ENCODE peak calls at places on chromosomes 5 and 9, in five cellular contexts. J is small intestine, H is right lobe of liver, M is IMR-90, G is retinal pigment epithelial cell. E is an unnamed sample.

GRCh38 chr9:13534006-13534405 is 254.5 kb upstream of the MPDZ start:
- DNase-seq in J (no peak), H (no peak), M (no peak), G (no peak), E (no peak)

GRCh38 chr5:138212828-138213160 is 329 bp downstream of the CDC23 start:
- DNase-seq in J (no peak), H (no peak), M (peak; percentile 8), G (no peak), E (no peak)

GRCh38 chr5:73619606-73620334 is 6.2 kb upstream of the ARHGEF28 start:
- DNase-seq in J (no peak), H (no peak), M (no peak), G (no peak), E (no peak)

GRCh38 chr9:123267481-123268239 is 726 bp downstream of the STRBP start:
- DNase-seq in J (peak; percentile 23), H (peak; percentile 69), M (no peak), G (no peak), E (peak; percentile 31)

GRCh38 chr5:125823572-125823971 is 599.6 kb upstream of the GRAMD2B start:
- DNase-seq in J (no peak), H (no peak), M (peak; percentile 45), G (no peak), E (no peak)

GRCh38 chr9:21708225-21708624 is 94.2 kb upstream of the MTAP start:
- DNase-seq in J (no peak), H (no peak), M (no peak), G (no peak), E (no peak)

GRCh38 chr9:76023715-76024195 is 133.3 kb downstream of the PCSK5 start:
- DNase-seq in J (no peak), H (no peak), M (no peak), G (no peak), E (no peak)

GRCh38 chr9:14373319-14373632 is 59.3 kb upstream of the NFIB start:
- DNase-seq in J (no peak), H (no peak), M (peak; percentile 38), G (no peak), E (no peak)

GRCh38 chr9:137379761-137380161 is 43.2 kb downstream of the EXD3 start:
- DNase-seq in J (no peak), H (no peak), M (no peak), G (no peak), E (no peak)

GRCh38 chr5:149188383-149188782 is 47.1 kb downstream of the ABLIM3 start:
- DNase-seq in J (no peak), H (no peak), M (no peak), G (no peak), E (no peak)

GRCh38 chr9:18905033-18905882 is 127.8 kb downstream of the SAXO1 start:
- DNase-seq in J (no peak), H (no peak), M (peak; percentile 70), G (peak; percentile 51), E (no peak)

GRCh38 chr9:16262467-16263261 is 607.8 kb downstream of the BNC2 start:
- DNase-seq in J (no peak), H (no peak), M (peak; percentile 66), G (no peak), E (no peak)

GRCh38 chr9:112554516-112554915 is 67.9 kb downstream of the KIAA1958 start:
- DNase-seq in J (no peak), H (no peak), M (peak; percentile 78), G (peak; percentile 14), E (no peak)

GRCh38 chr5:115450741-115451140 is 93.8 kb downstream of the FEM1C start:
- DNase-seq in J (peak; percentile 44), H (no peak), M (peak; percentile 92), G (no peak), E (no peak)

GRCh38 chr9:93235278-93235960 is 51.5 kb downstream of the WNK2 start:
- DNase-seq in J (no peak), H (no peak), M (no peak), G (peak; percentile 18), E (no peak)

GRCh38 chr5:71880531-71880930 is 161.5 kb downstream of the CARTPT start:
- DNase-seq in J (no peak), H (no peak), M (no peak), G (no peak), E (no peak)

GRCh38 chr5:158277276-158277675 is 418.3 kb upstream of the CLINT1 start:
- DNase-seq in J (no peak), H (no peak), M (no peak), G (no peak), E (no peak)

GRCh38 chr5:156929366-156929948 is 33.6 kb downstream of the TIMD4 start:
- DNase-seq in J (no peak), H (no peak), M (no peak), G (no peak), E (no peak)

GRCh38 chr5:142982821-142983200 is 212.6 kb downstream of the ARHGAP26 start:
- DNase-seq in J (no peak), H (no peak), M (no peak), G (no peak), E (no peak)

GRCh38 chr5:142981886-142982820 is 212.0 kb downstream of the ARHGAP26 start:
- DNase-seq in J (peak; percentile 95), H (peak; percentile 91), M (peak; percentile 92), G (peak; percentile 50), E (no peak)

GRCh38 chr5:142984016-142984415 is 213.8 kb downstream of the ARHGAP26 start:
- DNase-seq in J (no peak), H (no peak), M (peak; percentile 78), G (no peak), E (no peak)

GRCh38 chr5:142979636-142980035 is 209.5 kb downstream of the ARHGAP26 start:
- DNase-seq in J (peak; percentile 21), H (no peak), M (no peak), G (no peak), E (no peak)

GRCh38 chr5:142981475-142981874 is 211.3 kb downstream of the ARHGAP26 start:
- DNase-seq in J (peak; percentile 20), H (no peak), M (no peak), G (no peak), E (no peak)
- H3K4me3 ChIP-seq in J (no peak overlapping the region), H (no peak overlapping the region), M (no peak overlapping the region), G (no peak overlapping the region), E (no peak overlapping the region)

GRCh38 chr5:96431376-96432244 is 1.4 kb downstream of the PCSK1 start:
- DNase-seq in J (no peak), H (no peak), M (peak; percentile 35), G (no peak), E (peak; percentile 48)
- H3K4me3 ChIP-seq in J (no peak overlapping the region), H (no peak overlapping the region), M (no peak overlapping the region), G (no peak overlapping the region), E (peak overlapping the region; percentile 58)

GRCh38 chr9:135848341-135849047 is 58.9 kb downstream of the CAMSAP1 start:
- DNase-seq in J (no peak), H (no peak), M (no peak), G (no peak), E (no peak)
- H3K4me3 ChIP-seq in J (no peak overlapping the region), H (no peak overlapping the region), M (no peak overlapping the region), G (no peak overlapping the region), E (no peak overlapping the region)

DNA sequence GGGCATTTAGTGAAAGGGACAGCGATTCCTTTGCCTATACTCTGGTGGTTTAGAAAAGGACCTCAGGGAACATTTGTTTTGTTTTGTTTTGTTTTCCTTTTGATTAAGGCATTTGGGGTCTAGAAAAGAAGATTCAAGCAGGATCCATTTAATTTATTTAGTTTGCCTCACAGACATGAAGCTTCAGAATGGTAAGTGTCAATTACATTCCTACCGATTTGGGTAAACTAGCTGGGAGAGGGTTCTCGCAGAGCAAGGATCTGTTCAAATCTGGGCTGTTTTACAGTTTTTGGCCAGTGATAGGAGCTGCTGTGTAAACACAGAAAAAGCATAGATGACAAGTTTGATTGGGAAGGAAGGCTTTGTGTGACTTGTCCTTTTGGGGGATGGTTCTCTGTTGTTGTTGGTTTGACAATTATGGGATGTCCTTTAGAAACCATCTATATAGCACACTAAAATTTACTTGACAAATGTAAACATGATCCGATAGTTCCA is 470.3 kb upstream of the WWC1 start:
- DNase-seq in J (no peak), H (no peak), M (no peak), G (no peak), E (no peak)
- H3K4me3 ChIP-seq in J (no peak overlapping the region), H (no peak overlapping the region), M (no peak overlapping the region), G (no peak overlapping the region), E (no peak overlapping the region)

DNA sequence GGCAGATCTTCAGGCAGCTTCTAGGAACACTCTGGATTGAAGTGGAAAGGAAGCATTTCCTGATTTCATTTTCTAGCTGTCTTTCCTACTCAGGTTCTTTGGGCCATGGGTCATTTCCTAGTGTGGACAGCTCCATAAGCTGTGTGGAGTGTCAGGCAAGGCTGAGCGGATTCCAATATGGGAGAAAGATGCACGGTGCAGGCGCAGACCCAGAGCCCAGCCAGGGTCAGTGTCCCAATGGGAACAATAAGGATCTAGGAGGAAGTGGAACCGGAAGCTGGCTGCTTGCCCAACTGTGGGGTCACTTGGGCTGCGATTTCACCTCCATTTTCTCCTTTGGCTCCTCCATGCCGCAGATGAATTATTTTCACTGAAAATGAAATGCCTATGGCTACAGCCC is 90.3 kb downstream of the LMNB1 start:
- DNase-seq in J (no peak), H (no peak), M (no peak), G (no peak), E (no peak)
- H3K4me3 ChIP-seq in J (no peak overlapping the region), H (no peak overlapping the region), M (no peak overlapping the region), G (no peak overlapping the region), E (no peak overlapping the region)

GRCh38 chr9:117826837-117827236 is 122.6 kb downstream of the TLR4 start:
- DNase-seq in J (no peak), H (no peak), M (no peak), G (no peak), E (no peak)

GRCh38 chr9:117828466-117828865 is 124.3 kb downstream of the TLR4 start:
- DNase-seq in J (no peak), H (no peak), M (no peak), G (no peak), E (no peak)

GRCh38 chr9:117821943-117822342 is 117.7 kb downstream of the TLR4 start:
- DNase-seq in J (no peak), H (no peak), M (no peak), G (no peak), E (no peak)

GRCh38 chr9:117823621-117824020 is 119.4 kb downstream of the TLR4 start:
- DNase-seq in J (no peak), H (no peak), M (no peak), G (no peak), E (no peak)

DNA sequence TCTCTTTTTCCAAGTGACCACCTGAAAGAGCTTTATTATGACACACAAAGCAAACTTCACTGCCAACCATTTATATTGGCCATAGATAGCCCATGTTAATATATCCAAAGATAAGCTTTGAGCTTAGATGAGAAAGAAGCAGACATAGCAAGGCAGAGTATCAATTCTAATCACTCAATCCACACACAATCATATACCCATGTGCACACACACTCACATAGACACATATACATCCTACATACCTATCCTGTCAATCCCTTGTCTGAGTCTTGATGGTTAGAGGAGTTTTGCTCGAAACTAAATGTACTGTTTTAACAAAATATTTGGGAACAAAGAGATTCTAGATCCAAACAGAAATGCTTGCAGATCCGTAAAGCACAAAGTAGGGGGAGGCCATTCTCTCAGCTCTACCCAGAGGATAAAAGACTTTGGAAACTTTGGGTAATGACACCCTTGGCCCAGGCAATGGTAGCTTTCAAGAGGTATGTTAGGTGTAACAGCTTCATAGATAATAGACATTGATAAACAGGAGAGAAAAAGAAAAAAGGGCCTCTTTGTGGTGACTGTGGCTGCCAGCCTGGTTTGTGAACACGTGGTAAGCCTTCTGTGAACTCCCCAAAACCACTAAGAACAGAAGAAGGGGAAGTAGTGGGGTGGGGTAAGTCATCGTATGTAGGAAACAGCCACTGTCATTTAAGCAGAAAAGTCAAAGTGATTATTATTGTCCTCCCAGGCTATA is 121.6 kb downstream of the TLR4 start:
- DNase-seq in J (peak; percentile 8), H (no peak), M (no peak), G (no peak), E (peak; percentile 33)
- H3K4me3 ChIP-seq in J (no peak overlapping the region), H (no peak overlapping the region), M (no peak overlapping the region), G (no peak overlapping the region), E (no peak overlapping the region)